ENCODE peak calls at places on chromosomes 4 and X, in eight cellular contexts. M is mucosa of descending colon, V is stomach, H is body of pancreas, C is thyroid gland, Z is left ventricle myocardium inferior, L is heart right ventricle, E is BE2C. B is an unnamed sample.

GRCh38 chrX:123210252-123210651 is 26.2 kb downstream of the GRIA3 start:
- DNase-seq in M (no peak), V (no peak), H (no peak), C (no peak), Z (no peak), L (no peak), E (no peak), B (no peak)

GRCh38 chr4:74308215-74308614 is at the start of gene EPGN:
- DNase-seq in M (no peak), V (no peak), H (no peak), C (no peak), Z (no peak), L (no peak), E (no peak), B (peak; percentile 35)

GRCh38 chrX:132636080-132636479 is 147.2 kb upstream of the MBNL3 start:
- DNase-seq in M (no peak), V (no peak), H (no peak), C (no peak), Z (no peak), L (no peak), E (no peak), B (no peak)

GRCh38 chr4:52566136-52567031 is 92.7 kb downstream of the USP46 start:
- DNase-seq in M (no peak), V (no peak), H (no peak), C (no peak), Z (no peak), L (no peak), E (no peak), B (no peak)

GRCh38 chrX:9312922-9313867 is 151.7 kb upstream of the TBL1X start:
- DNase-seq in M (peak; percentile 72), V (peak; percentile 66), H (peak; percentile 50), C (peak; percentile 30), Z (peak; percentile 31), L (peak; percentile 40), E (peak; percentile 45), B (no peak)

GRCh38 chr4:183182873-183183725 is 84.0 kb downstream of the WWC2 start:
- DNase-seq in M (no peak), V (no peak), H (no peak), C (no peak), Z (no peak), L (peak; percentile 17), E (no peak), B (no peak)

GRCh38 chr4:82905205-82905604 is 4.7 kb downstream of the THAP9 start:
- DNase-seq in M (no peak), V (no peak), H (no peak), C (no peak), Z (no peak), L (no peak), E (no peak), B (no peak)

GRCh38 chr4:93747220-93747619 is 81.3 kb upstream of the ATOH1 start:
- DNase-seq in M (no peak), V (no peak), H (no peak), C (no peak), Z (no peak), L (no peak), E (no peak), B (no peak)

GRCh38 chr4:82621212-82621611 is 59.4 kb upstream of the TMEM150C start:
- DNase-seq in M (no peak), V (no peak), H (no peak), C (no peak), Z (no peak), L (no peak), E (no peak), B (no peak)

GRCh38 chr4:8586246-8586645 is 6.1 kb downstream of the GPR78 start:
- DNase-seq in M (no peak), V (no peak), H (no peak), C (no peak), Z (no peak), L (no peak), E (no peak), B (no peak)

GRCh38 chr4:8585721-8586161 is 5.5 kb downstream of the GPR78 start:
- DNase-seq in M (no peak), V (no peak), H (no peak), C (no peak), Z (no peak), L (no peak), E (no peak), B (no peak)

GRCh38 chr4:8588196-8588470 is 4.4 kb upstream of the CPZ start:
- DNase-seq in M (no peak), V (no peak), H (no peak), C (no peak), Z (no peak), L (no peak), E (no peak), B (no peak)

GRCh38 chr4:8587469-8588195 is 4.9 kb upstream of the CPZ start:
- DNase-seq in M (no peak), V (no peak), H (no peak), C (no peak), Z (no peak), L (no peak), E (no peak), B (no peak)

GRCh38 chr4:8586671-8587468 is 5.7 kb upstream of the CPZ start:
- DNase-seq in M (no peak), V (no peak), H (no peak), C (peak; percentile 18), Z (no peak), L (no peak), E (no peak), B (no peak)
- H3K4me1 ChIP-seq in M (no peaks in the 10 kb centered on the region), V (no peaks in the 10 kb centered on the region), H (no peaks in the 10 kb centered on the region), C (no peaks in the 10 kb centered on the region), Z (no peaks in the 10 kb centered on the region), L (no peaks in the 10 kb centered on the region), E (no peaks in the 10 kb centered on the region), B (no peaks in the 10 kb centered on the region)

GRCh38 chrX:13697440-13697839 is 8.5 kb downstream of the RAB9A start:
- DNase-seq in M (no peak), V (no peak), H (no peak), C (no peak), Z (no peak), L (no peak), E (no peak), B (no peak)

GRCh38 chrX:13700380-13700779 is 11.5 kb downstream of the RAB9A start:
- DNase-seq in M (no peak), V (no peak), H (no peak), C (no peak), Z (no peak), L (no peak), E (no peak), B (no peak)

GRCh38 chrX:13697976-13698375 is 9.0 kb downstream of the RAB9A start:
- DNase-seq in M (no peak), V (no peak), H (no peak), C (no peak), Z (no peak), L (no peak), E (no peak), B (no peak)

GRCh38 chrX:13698432-13698831 is 9.5 kb downstream of the RAB9A start:
- DNase-seq in M (no peak), V (no peak), H (no peak), C (no peak), Z (no peak), L (no peak), E (no peak), B (no peak)

DNA sequence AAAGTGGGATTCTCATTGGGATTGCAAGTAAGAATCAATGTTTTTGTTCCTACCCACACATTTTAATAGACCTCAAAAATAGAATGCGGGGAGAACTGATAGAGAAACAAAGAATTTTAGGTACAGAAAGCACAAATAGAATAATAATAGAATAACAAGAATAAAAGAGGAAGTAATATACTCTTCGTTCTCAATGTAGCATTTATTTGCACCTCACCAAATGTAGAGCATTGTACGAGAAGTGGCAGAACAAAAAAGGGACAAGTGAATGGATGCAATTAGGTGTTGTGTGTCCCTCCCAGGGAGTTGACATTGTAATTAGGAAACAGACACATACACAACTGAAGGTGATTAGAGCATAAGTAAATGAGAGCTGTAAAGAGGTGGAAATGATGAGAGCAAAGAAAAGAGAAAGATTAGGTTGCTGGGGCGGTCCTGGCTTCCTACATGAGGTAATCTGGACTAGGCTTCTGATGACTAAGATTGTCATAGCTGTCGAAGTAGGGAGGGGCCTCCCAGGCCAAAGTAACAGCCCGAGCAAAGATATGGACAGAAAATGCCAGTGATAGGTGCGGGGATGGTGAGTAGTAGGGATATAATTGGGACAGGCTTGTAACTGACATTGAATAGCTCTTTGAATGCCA is 10.4 kb downstream of the RAB9A start:
- DNase-seq in M (peak; percentile 59), V (peak; percentile 33), H (no peak), C (no peak), Z (no peak), L (no peak), E (no peak), B (no peak)
- H3K4me1 ChIP-seq in M (peaks cover 9% of the 10 kb centered on the region), V (peaks cover 5% of the 10 kb centered on the region), H (peaks cover 71% of the 10 kb centered on the region), C (peaks cover 4% of the 10 kb centered on the region), Z (peaks cover 76% of the 10 kb centered on the region), L (peaks cover 59% of the 10 kb centered on the region), E (no peaks in the 10 kb centered on the region), B (no peaks in the 10 kb centered on the region)

GRCh38 chr4:54110019-54110416 is 10.1 kb downstream of the GSX2 start:
- DNase-seq in M (no peak), V (no peak), H (no peak), C (no peak), Z (no peak), L (no peak), E (no peak), B (no peak)

GRCh38 chr4:54103190-54103574 is 3.2 kb downstream of the GSX2 start:
- DNase-seq in M (no peak), V (no peak), H (no peak), C (no peak), Z (no peak), L (no peak), E (no peak), B (no peak)

GRCh38 chr4:54104907-54105306 is 4.9 kb downstream of the GSX2 start:
- DNase-seq in M (no peak), V (no peak), H (no peak), C (no peak), Z (no peak), L (no peak), E (no peak), B (no peak)

GRCh38 chr4:54109226-54110018 is 9.5 kb downstream of the GSX2 start:
- DNase-seq in M (no peak), V (no peak), H (no peak), C (no peak), Z (no peak), L (no peak), E (no peak), B (no peak)

GRCh38 chr4:54107951-54108740 is 8.2 kb downstream of the GSX2 start:
- DNase-seq in M (no peak), V (no peak), H (no peak), C (no peak), Z (no peak), L (no peak), E (no peak), B (no peak)
- H3K4me1 ChIP-seq in M (peaks cover 12% of the 10 kb centered on the region), V (peaks cover 19% of the 10 kb centered on the region), H (peaks cover 8% of the 10 kb centered on the region), C (peaks cover 11% of the 10 kb centered on the region), Z (peaks cover 34% of the 10 kb centered on the region), L (peaks cover 33% of the 10 kb centered on the region), E (no peaks in the 10 kb centered on the region), B (no peaks in the 10 kb centered on the region)

DNA sequence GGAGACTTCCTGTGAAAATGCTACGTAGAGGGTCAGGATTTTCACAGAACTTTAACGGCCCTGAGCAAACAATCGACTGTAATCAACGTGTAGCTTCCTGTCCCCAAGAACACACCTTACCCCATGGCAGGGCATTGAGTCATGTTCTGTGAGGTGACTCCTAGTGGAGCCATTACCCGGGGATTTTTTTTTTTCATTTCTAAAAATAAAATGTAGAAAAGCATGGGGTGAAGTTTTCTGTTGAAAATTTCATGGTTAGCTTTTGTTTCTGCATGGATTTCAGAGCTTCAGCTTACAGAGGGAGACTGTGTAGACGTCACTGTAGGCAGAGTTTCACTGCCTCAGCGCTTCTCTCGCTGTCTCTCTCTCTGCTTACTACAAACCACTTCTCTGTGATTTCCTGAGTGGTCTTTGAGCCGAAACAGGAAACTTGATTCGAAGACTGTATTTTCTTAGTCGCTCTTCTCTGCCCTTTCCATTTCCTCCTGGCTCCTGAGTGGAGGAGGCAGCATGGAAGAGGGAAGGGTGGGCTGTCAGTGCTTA is 111.7 kb downstream of the NFKB1 start:
- DNase-seq in M (no peak), V (no peak), H (no peak), C (peak; percentile 19), Z (no peak), L (no peak), E (no peak), B (no peak)
- H3K4me1 ChIP-seq in M (peaks cover 5% of the 10 kb centered on the region), V (no peaks in the 10 kb centered on the region), H (no peaks in the 10 kb centered on the region), C (peaks cover 3% of the 10 kb centered on the region), Z (peaks cover 28% of the 10 kb centered on the region), L (peaks cover 19% of the 10 kb centered on the region), E (peaks cover 3% of the 10 kb centered on the region), B (no peaks in the 10 kb centered on the region)

B was measured in prostate gland.